ENCODE peak calls at places on chromosome 17, in five cellular contexts. Z, U, D, I and B are unnamed samples.

GRCh38 chr17:65109543-65109942 is 27.6 kb upstream of the RGS9 start:
- DNase-seq in Z (no peak), U (no peak), D (no peak), I (no peak), B (no peak)

GRCh38 chr17:4003501-4004421 is 39.5 kb upstream of the ATP2A3 start:
- DNase-seq in Z (no peak), U (no peak), D (no peak), I (no peak), B (no peak)

GRCh38 chr17:82503728-82504308 is 15.7 kb upstream of the FOXK2 start:
- DNase-seq in Z (no peak), U (no peak), D (no peak), I (no peak), B (no peak)

GRCh38 chr17:64150237-64151015 is 20.5 kb upstream of the ERN1 start:
- DNase-seq in Z (no peak), U (no peak), D (peak), I (no peak), B (no peak)

GRCh38 chr17:17032131-17032692 is 10.0 kb upstream of the MPRIP start:
- DNase-seq in Z (peak), U (peak), D (peak), I (no peak), B (no peak)

GRCh38 chr17:8753976-8754440 is 4.3 kb downstream of the SPDYE4 start:
- DNase-seq in Z (peak), U (peak), D (peak), I (no peak), B (no peak)

GRCh38 chr17:50586421-50587247 is 26.1 kb downstream of the CACNA1G start:
- DNase-seq in Z (no peak), U (no peak), D (no peak), I (no peak), B (no peak)

GRCh38 chr17:38702900-38703741 is 2.0 kb upstream of the MLLT6 start:
- DNase-seq in Z (no peak), U (no peak), D (no peak), I (no peak), B (no peak)

GRCh38 chr17:80847506-80848230 is 144.0 kb upstream of the CHMP6 start:
- DNase-seq in Z (no peak), U (no peak), D (no peak), I (no peak), B (no peak)

GRCh38 chr17:14203392-14203791 is 33.3 kb downstream of the CDRT15 start:
- DNase-seq in Z (no peak), U (no peak), D (no peak), I (no peak), B (no peak)

GRCh38 chr17:45948881-45949624 is 50.0 kb upstream of the STH start:
- DNase-seq in Z (peak), U (peak), D (peak), I (peak), B (peak)

GRCh38 chr17:68302666-68303065 is 11.4 kb downstream of the ARSG start:
- DNase-seq in Z (no peak), U (no peak), D (no peak), I (no peak), B (no peak)

GRCh38 chr17:57406131-57406980 is 150.0 kb downstream of the MSI2 start:
- DNase-seq in Z (no peak), U (peak), D (peak), I (no peak), B (no peak)

GRCh38 chr17:20116683-20117309 is 107.6 kb downstream of the SPECC1 start:
- DNase-seq in Z (peak), U (peak), D (peak), I (no peak), B (no peak)

GRCh38 chr17:18182978-18183333 is 672 bp upstream of the ALKBH5 start:
- DNase-seq in Z (peak), U (no peak), D (peak), I (peak), B (peak)

GRCh38 chr17:57350266-57350665 is 93.9 kb downstream of the MSI2 start:
- DNase-seq in Z (no peak), U (no peak), D (no peak), I (no peak), B (no peak)

GRCh38 chr17:77388384-77389306 is 247.9 kb downstream of the SEC14L1 start:
- DNase-seq in Z (no peak), U (no peak), D (no peak), I (no peak), B (no peak)

GRCh38 chr17:17840751-17841591 is 4.2 kb upstream of the SREBF1 start:
- DNase-seq in Z (peak), U (peak), D (peak), I (no peak), B (no peak)

GRCh38 chr17:62163847-62164246 is 98.8 kb upstream of the MED13 start:
- DNase-seq in Z (peak), U (no peak), D (no peak), I (no peak), B (no peak)

GRCh38 chr17:29709861-29710849 is 87.4 kb upstream of the CORO6 start:
- DNase-seq in Z (peak), U (no peak), D (peak), I (no peak), B (no peak)

GRCh38 chr17:149231-149630 is 11.9 kb downstream of the SCGB1C2 start:
- DNase-seq in Z (no peak), U (no peak), D (no peak), I (no peak), B (no peak)

GRCh38 chr17:40903129-40903847 is 18.2 kb upstream of the KRT20 start:
- DNase-seq in Z (peak), U (peak), D (no peak), I (no peak), B (no peak)

GRCh38 chr17:64152428-64153125 is 22.6 kb upstream of the ERN1 start:
- DNase-seq in Z (no peak), U (no peak), D (no peak), I (no peak), B (no peak)

GRCh38 chr17:51351890-51352289 is 91.5 kb downstream of the UTP18 start:
- DNase-seq in Z (no peak), U (peak), D (peak), I (no peak), B (no peak)

GRCh38 chr17:65030618-65031017 is 25.9 kb downstream of the GNA13 start:
- DNase-seq in Z (no peak), U (no peak), D (no peak), I (no peak), B (no peak)

GRCh38 chr17:80655588-80655987 is 111.0 kb downstream of the RPTOR start:
- DNase-seq in Z (no peak), U (no peak), D (no peak), I (no peak), B (no peak)

GRCh38 chr17:42283241-42284019 is 4.9 kb upstream of the STAT5A start:
- DNase-seq in Z (no peak), U (no peak), D (no peak), I (no peak), B (peak)

GRCh38 chr17:32504166-32504990 is 17.6 kb downstream of the CDK5R1 start:
- DNase-seq in Z (no peak), U (no peak), D (no peak), I (no peak), B (no peak)

GRCh38 chr17:66747561-66748275 is 87.2 kb upstream of the CACNG5 start:
- DNase-seq in Z (peak), U (peak), D (peak), I (no peak), B (no peak)

GRCh38 chr17:62110923-62111484 is 45.9 kb upstream of the MED13 start:
- DNase-seq in Z (no peak), U (no peak), D (no peak), I (no peak), B (no peak)

GRCh38 chr17:43545383-43545632 is 832 bp downstream of the ETV4 start:
- DNase-seq in Z (peak), U (no peak), D (peak), I (no peak), B (no peak)

GRCh38 chr17:40932608-40933007 is 4.8 kb downstream of the KRT23 start:
- DNase-seq in Z (no peak), U (no peak), D (no peak), I (no peak), B (no peak)

GRCh38 chr17:35731239-35731931 is at the start of gene RASL10B:
- DNase-seq in Z (no peak), U (peak), D (peak), I (no peak), B (no peak)

GRCh38 chr17:10019941-10020403 is 114.9 kb upstream of the RCVRN start:
- DNase-seq in Z (no peak), U (no peak), D (no peak), I (no peak), B (no peak)

GRCh38 chr17:17722081-17722905 is 41.0 kb downstream of the RAI1 start:
- DNase-seq in Z (peak), U (no peak), D (no peak), I (no peak), B (no peak)

GRCh38 chr17:47605006-47605405 is 44.7 kb upstream of the KPNB1 start:
- DNase-seq in Z (no peak), U (no peak), D (no peak), I (no peak), B (no peak)

GRCh38 chr17:17824780-17825614 is 11.8 kb downstream of the SREBF1 start:
- DNase-seq in Z (no peak), U (no peak), D (no peak), I (no peak), B (no peak)

GRCh38 chr17:21252875-21253645 is at the start of gene NATD1:
- DNase-seq in Z (peak), U (peak), D (peak), I (peak), B (peak)

GRCh38 chr17:77456271-77456950 is 315.6 kb downstream of the SEC14L1 start:
- DNase-seq in Z (no peak), U (no peak), D (no peak), I (no peak), B (no peak)

GRCh38 chr17:27457731-27458523 is 1.7 kb downstream of the KSR1 start:
- DNase-seq in Z (no peak), U (peak), D (peak), I (no peak), B (no peak)
- TF ChIP-seq CTCF in Z (no peak), U (peak), D (no peak), I (no peak), B (no peak)

DNA sequence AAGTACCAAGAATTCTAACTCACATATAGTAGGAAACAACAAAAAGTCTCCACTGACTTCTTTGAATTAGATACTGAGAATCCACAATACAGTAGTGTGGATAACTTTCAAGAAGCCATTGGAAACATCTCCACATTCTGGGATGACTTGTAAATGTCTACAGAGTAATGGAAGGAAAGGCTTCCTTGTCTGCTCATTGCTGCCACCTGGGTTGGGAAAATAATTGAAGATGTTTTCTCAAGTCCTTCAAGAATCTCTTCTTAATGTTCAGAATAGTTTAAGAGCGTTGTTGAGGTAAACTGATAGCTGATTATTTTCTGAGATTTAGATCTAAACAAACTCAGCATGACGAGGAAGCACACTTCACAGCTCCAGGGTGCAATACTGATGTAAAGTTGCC is 14.0 kb downstream of the CPSF4L start:
- DNase-seq in Z (no peak), U (no peak), D (peak), I (no peak), B (no peak)
- TF ChIP-seq CTCF in Z (no peak), U (peak), D (no peak), I (no peak), B (no peak)

GRCh38 chr17:2173005-2173404 is 118.1 kb downstream of the HIC1 start:
- DNase-seq in Z (no peak), U (peak), D (peak), I (no peak), B (no peak)

GRCh38 chr17:2174048-2174447 is 119.1 kb downstream of the HIC1 start:
- DNase-seq in Z (peak), U (peak), D (no peak), I (no peak), B (no peak)

GRCh38 chr17:2172447-2172938 is 117.6 kb downstream of the HIC1 start:
- DNase-seq in Z (peak), U (no peak), D (peak), I (no peak), B (no peak)

GRCh38 chr17:2171725-2172446 is 117.0 kb downstream of the HIC1 start:
- DNase-seq in Z (peak), U (peak), D (peak), I (peak), B (no peak)

DNA sequence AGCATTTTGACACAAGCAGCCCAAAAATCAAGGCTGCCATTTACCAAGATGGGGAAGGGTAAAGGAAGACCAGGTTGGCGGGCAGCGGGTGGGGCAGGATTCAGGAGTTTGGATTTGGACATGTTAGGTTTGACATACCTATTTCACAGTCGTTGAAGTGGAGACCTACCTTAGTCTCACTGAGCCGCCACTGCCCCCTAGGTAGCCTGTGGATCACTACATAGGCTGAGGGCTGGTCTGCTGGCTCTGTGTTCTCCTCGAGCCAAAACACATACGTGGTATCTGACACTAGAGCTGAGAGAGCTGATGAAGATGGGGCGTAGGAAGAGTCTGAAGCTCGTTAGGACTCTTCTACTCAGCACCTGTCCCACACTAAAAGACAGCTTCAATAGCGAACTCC is 115.1 kb downstream of the HIC1 start:
- DNase-seq in Z (no peak), U (no peak), D (no peak), I (no peak), B (no peak)
- TF ChIP-seq CTCF in Z (peak), U (peak), D (peak), I (no peak), B (no peak)

GRCh38 chr17:75077072-75077489 is 10.7 kb upstream of the SLC16A5 start:
- DNase-seq in Z (no peak), U (no peak), D (no peak), I (no peak), B (no peak)

GRCh38 chr17:75079023-75079373 is 8.8 kb upstream of the SLC16A5 start:
- DNase-seq in Z (no peak), U (no peak), D (no peak), I (no peak), B (no peak)

GRCh38 chr17:75078097-75079022 is 9.4 kb upstream of the SLC16A5 start:
- DNase-seq in Z (peak), U (peak), D (peak), I (no peak), B (no peak)

GRCh38 chr17:75075597-75076253 is 12.0 kb upstream of the SLC16A5 start:
- DNase-seq in Z (no peak), U (no peak), D (no peak), I (no peak), B (no peak)

GRCh38 chr17:75077490-75078096 is 10.2 kb upstream of the SLC16A5 start:
- DNase-seq in Z (no peak), U (peak), D (peak), I (no peak), B (no peak)
- TF ChIP-seq CTCF in Z (peak), U (peak), D (no peak), I (no peak), B (no peak)